ENCODE peak calls at places on chromosome 18, in five cellular contexts. E, U, W, J and G are unnamed samples.
A peak's percentile ranks its signal among the peaks of the same experiment; 100 is the strongest.

GRCh38 chr18:34153711-34154110 is 71.0 kb downstream of the NOL4 start:
- DNase-seq in E (no peak), U (peak; percentile 21), W (no peak), J (peak; percentile 24), G (peak; percentile 83)

GRCh38 chr18:77124452-77124922 is 8.1 kb downstream of the MBP start:
- DNase-seq in E (no peak), U (peak; percentile 23), W (no peak), J (peak; percentile 40), G (peak; percentile 27)

GRCh38 chr18:64438178-64438577 is 289.3 kb upstream of the LINC00305 start:
- DNase-seq in E (no peak), U (no peak), W (no peak), J (no peak), G (no peak)

GRCh38 chr18:26723986-26724385 is 141.5 kb downstream of the AQP4 start:
- DNase-seq in E (no peak), U (no peak), W (no peak), J (no peak), G (no peak)

GRCh38 chr18:3466051-3466450 is 16.1 kb downstream of the TGIF1 start:
- DNase-seq in E (peak; percentile 43), U (peak; percentile 74), W (no peak), J (peak; percentile 90), G (peak; percentile 40)

GRCh38 chr18:47585914-47586313 is 334.5 kb upstream of the SKOR2 start:
- DNase-seq in E (no peak), U (no peak), W (no peak), J (no peak), G (no peak)

GRCh38 chr18:59024829-59025228 is 114.9 kb upstream of the SEC11C start:
- DNase-seq in E (peak; percentile 51), U (no peak), W (peak; percentile 82), J (peak; percentile 67), G (no peak)

GRCh38 chr18:66271927-66272326 is 332.0 kb downstream of the CDH19 start:
- DNase-seq in E (no peak), U (no peak), W (no peak), J (no peak), G (no peak)

GRCh38 chr18:49368876-49369440 is 91.5 kb downstream of the DYM start:
- DNase-seq in E (no peak), U (no peak), W (no peak), J (peak; percentile 14), G (no peak)

GRCh38 chr18:55838841-55839240 is 250.8 kb upstream of the TCF4 start:
- DNase-seq in E (no peak), U (peak; percentile 41), W (no peak), J (peak; percentile 71), G (no peak)

GRCh38 chr18:60027397-60027796 is 127.6 kb downstream of the PMAIP1 start:
- DNase-seq in E (no peak), U (peak; percentile 71), W (no peak), J (no peak), G (no peak)

GRCh38 chr18:11532758-11533512 is 76.5 kb upstream of the SLC35G4 start:
- DNase-seq in E (no peak), U (no peak), W (no peak), J (no peak), G (no peak)

GRCh38 chr18:75548353-75548752 is 120.8 kb upstream of the SMIM21 start:
- DNase-seq in E (no peak), U (no peak), W (no peak), J (peak; percentile 16), G (peak; percentile 34)

GRCh38 chr18:13611616-13612110 is 114.7 kb downstream of the FAM210A start:
- DNase-seq in E (peak; percentile 64), U (no peak), W (peak; percentile 76), J (peak; percentile 63), G (peak; percentile 46)

GRCh38 chr18:35691625-35692024 is 110.1 kb downstream of the GALNT1 start:
- DNase-seq in E (no peak), U (no peak), W (no peak), J (no peak), G (no peak)
- TF ChIP-seq CTCF in E (no peak), U (no peak), W (no peak), J (no peak), G (no peak)

GRCh38 chr18:36185901-36186460 is 1.3 kb upstream of the MOCOS start:
- DNase-seq in E (no peak), U (no peak), W (no peak), J (no peak), G (no peak)
- H3K4me1 ChIP-seq in E (peaks cover 27% of the 10 kb centered on the region), U (peaks cover 11% of the 10 kb centered on the region), W (peaks cover 12% of the 10 kb centered on the region), J (no peaks in the 10 kb centered on the region), G (peaks cover 5% of the 10 kb centered on the region)

GRCh38 chr18:10027031-10027430 is 113.2 kb downstream of the VAPA start:
- DNase-seq in E (no peak), U (no peak), W (no peak), J (no peak), G (no peak)

GRCh38 chr18:10023853-10024638 is 110.2 kb downstream of the VAPA start:
- DNase-seq in E (no peak), U (peak; percentile 9), W (no peak), J (no peak), G (no peak)

GRCh38 chr18:10027461-10027860 is 113.6 kb downstream of the VAPA start:
- DNase-seq in E (no peak), U (no peak), W (no peak), J (no peak), G (no peak)

GRCh38 chr18:10022365-10022764 is 108.5 kb downstream of the VAPA start:
- DNase-seq in E (no peak), U (no peak), W (no peak), J (no peak), G (no peak)

DNA sequence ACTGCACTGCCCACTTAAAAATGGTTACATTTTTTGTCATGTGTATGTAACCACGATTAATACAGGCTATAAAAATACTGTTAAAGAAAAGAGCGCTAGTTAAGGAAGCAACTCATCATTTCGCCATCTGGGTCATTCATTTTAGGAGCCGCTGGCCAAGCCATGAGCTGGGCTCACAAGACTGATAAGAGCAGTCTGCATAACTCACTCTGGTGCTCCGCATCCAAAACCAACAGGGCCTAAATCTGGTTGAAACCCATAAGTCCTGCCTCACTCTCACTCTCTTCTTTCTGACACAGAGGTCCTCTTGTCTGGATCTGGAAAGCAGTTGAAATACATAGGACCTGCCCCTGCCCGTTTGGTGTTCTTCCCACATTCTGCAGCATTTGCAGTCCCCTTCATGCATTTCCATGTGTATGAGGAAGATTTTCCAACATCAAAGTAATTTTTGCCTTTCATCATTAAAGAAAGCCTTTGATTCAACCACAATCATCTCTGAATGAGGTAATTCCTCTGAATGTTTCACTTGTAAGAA is 112.0 kb downstream of the VAPA start:
- DNase-seq in E (no peak), U (no peak), W (no peak), J (peak; percentile 63), G (no peak)
- H3K27ac ChIP-seq in E (peak overlapping the region; percentile 30), U (no peak overlapping the region), W (no peak overlapping the region), J (no peak overlapping the region), G (no peak overlapping the region)

DNA sequence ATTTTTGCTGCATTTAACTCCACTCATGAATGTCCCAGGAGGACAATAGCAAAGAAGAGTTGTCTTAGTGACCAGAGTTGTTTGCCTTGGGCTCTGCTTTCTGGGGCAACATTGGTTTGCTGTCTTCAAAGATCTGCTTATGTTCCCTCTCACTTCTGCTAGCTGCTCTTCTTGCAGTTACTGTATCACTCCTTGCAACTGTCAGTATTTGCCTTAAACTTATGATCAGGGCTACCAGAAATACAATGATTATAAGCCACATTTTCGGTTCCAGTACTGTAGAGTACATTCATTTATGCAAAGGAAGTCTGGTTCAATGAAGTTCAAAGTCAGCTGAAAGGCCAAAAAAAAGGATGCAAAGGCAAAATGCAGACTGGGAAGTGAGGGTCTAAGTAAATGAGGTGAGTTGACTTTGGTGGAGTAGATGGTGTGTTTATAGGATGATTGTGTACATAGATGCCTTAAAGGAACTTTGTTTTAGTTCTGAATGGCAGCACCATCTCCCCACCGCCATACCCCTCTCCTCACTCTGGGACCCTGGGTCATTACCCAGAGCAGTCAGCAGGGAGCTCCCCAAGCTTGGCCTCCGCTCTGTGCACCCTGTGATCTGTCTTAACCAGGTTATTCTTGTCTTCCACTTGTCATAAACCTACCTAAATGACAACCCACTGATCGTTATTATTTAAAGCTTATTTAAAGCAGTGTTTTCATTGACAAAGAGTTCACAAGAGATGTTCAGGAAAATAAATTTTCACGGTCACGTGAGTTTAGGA is 236.0 kb downstream of the DOK6 start:
- DNase-seq in E (no peak), U (no peak), W (no peak), J (no peak), G (peak; percentile 40)
- TF ChIP-seq CTCF in E (peak; percentile 47), U (peak; percentile 52), W (no peak), J (peak; percentile 21), G (peak; percentile 54)

GRCh38 chr18:41326311-41326710 is 628.7 kb upstream of the PIK3C3 start:
- DNase-seq in E (no peak), U (peak; percentile 59), W (no peak), J (peak; percentile 95), G (no peak)

DNA sequence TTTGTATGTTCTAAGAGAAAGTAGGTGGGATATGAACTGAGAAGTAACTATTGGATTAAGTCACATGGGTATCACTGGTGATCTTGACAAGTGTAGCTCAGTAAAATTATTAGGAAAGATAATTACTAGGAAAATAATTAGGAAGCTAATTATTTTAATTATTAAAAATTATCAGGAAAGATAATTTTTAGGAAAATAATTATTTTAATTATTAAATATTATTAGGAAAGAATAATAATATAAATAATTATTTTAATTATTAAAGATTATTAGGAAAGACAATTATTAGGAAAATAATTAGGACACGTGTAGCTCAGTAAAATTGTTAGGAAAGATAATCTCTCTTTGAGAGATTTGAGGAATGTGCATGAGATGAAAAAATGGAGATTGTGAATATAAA is 623.4 kb upstream of the PIK3C3 start:
- DNase-seq in E (no peak), U (no peak), W (no peak), J (no peak), G (no peak)
- H3K4me1 ChIP-seq in E (no peaks in the 10 kb centered on the region), U (no peaks in the 10 kb centered on the region), W (no peaks in the 10 kb centered on the region), J (no peaks in the 10 kb centered on the region), G (no peaks in the 10 kb centered on the region)